ENCODE peak calls at places on chromosomes 7 and 10, in four cellular contexts. K is neuronal stem cell, W is fibroblast of mammary gland, F is spleen. V is an unnamed sample.

GRCh38 chr7:46932656-46933424 is 649.1 kb downstream of the TNS3 start:
- DNase-seq in K (no peak), F (no peak), W (peak), V (peak)

GRCh38 chr10:28492093-28492492 is 40.8 kb upstream of the WAC start:
- DNase-seq in F (no peak), K (no peak), W (no peak), V (peak)

GRCh38 chr7:40586197-40586596 is 451.4 kb downstream of the SUGCT start:
- DNase-seq in W (peak), F (no peak), K (no peak), V (peak)

GRCh38 chr10:8956400-8956799 is 901.9 kb downstream of the GATA3 start:
- DNase-seq in W (no peak), F (no peak), K (no peak), V (no peak)

GRCh38 chr10:117221156-117221711 is 19.7 kb upstream of the SLC18A2 start:
- DNase-seq in K (no peak), W (peak), F (no peak), V (no peak)

GRCh38 chr10:6721964-6722615 is 142.0 kb upstream of the PRKCQ start:
- DNase-seq in K (no peak), F (no peak), W (peak), V (peak)

GRCh38 chr10:117201826-117202225 is 4.5 kb downstream of the KCNK18 start:
- DNase-seq in W (no peak), K (no peak), F (no peak), V (no peak)

GRCh38 chr10:78405231-78405630 is 371.6 kb downstream of the RPS24 start:
- DNase-seq in W (peak), K (no peak), F (no peak), V (no peak)

GRCh38 chr7:98329100-98329871 is 47.8 kb downstream of the BRI3 start:
- DNase-seq in W (no peak), K (no peak), F (no peak), V (peak)

GRCh38 chr10:18713077-18713476 is 53.8 kb downstream of the ARL5B start:
- DNase-seq in K (no peak), W (peak), F (no peak), V (peak)

GRCh38 chr7:158469396-158470051 is 118.1 kb downstream of the PTPRN2 start:
- DNase-seq in K (no peak), F (no peak), W (peak), V (no peak)

GRCh38 chr7:128035712-128036111 is 4.5 kb upstream of the LRRC4 start:
- DNase-seq in W (no peak), K (no peak), F (no peak), V (peak)

GRCh38 chr7:126668367-126668752 is 584.4 kb downstream of the GRM8 start:
- DNase-seq in K (no peak), F (no peak), W (no peak), V (no peak)

GRCh38 chr10:78316451-78316931 is 282.8 kb downstream of the RPS24 start:
- DNase-seq in K (no peak), F (no peak), W (peak), V (peak)

GRCh38 chr7:33157781-33158180 is 28.4 kb downstream of the BBS9 start:
- DNase-seq in F (no peak), W (peak), K (no peak), V (no peak)

GRCh38 chr7:148699772-148700629 is 1.3 kb downstream of the CUL1 start:
- DNase-seq in W (peak), F (no peak), K (peak), V (peak)

GRCh38 chr10:125448596-125448995 is 234.4 kb downstream of the TEX36 start:
- DNase-seq in W (peak), K (peak), F (no peak), V (peak)

GRCh38 chr7:68015565-68016532 is 1019.2 kb downstream of the TYW1 start:
- DNase-seq in K (no peak), W (no peak), F (no peak), V (no peak)

GRCh38 chr7:113247198-113247597 is 128.8 kb upstream of the SMIM30 start:
- DNase-seq in W (no peak), K (no peak), F (no peak), V (no peak)

GRCh38 chr10:36492590-36493510 is 632.5 kb upstream of the ANKRD30A start:
- DNase-seq in F (no peak), K (no peak), W (peak), V (peak)

GRCh38 chr7:80680159-80680903 is 41.9 kb downstream of the CD36 start:
- DNase-seq in W (no peak), K (no peak), F (no peak), V (no peak)

GRCh38 chr7:27185013-27185707 is at the start of gene HOXA11:
- DNase-seq in K (no peak), F (peak), W (peak), V (peak)

GRCh38 chr7:66400400-66400799 is 195.3 kb downstream of the TPST1 start:
- DNase-seq in F (no peak), W (no peak), K (no peak), V (no peak)

GRCh38 chr7:85041599-85042216 is 145.1 kb downstream of the SEMA3D start:
- DNase-seq in W (peak), F (peak), K (peak), V (peak)

GRCh38 chr7:25759748-25760147 is 392.2 kb upstream of the NFE2L3 start:
- DNase-seq in W (no peak), K (peak), F (no peak), V (no peak)

GRCh38 chr10:18332048-18332447 is 191.8 kb downstream of the CACNB2 start:
- DNase-seq in F (no peak), W (peak), K (no peak), V (no peak)

GRCh38 chr10:3538850-3539531 is 246.0 kb downstream of the KLF6 start:
- DNase-seq in K (peak), F (no peak), W (peak), V (peak)

GRCh38 chr7:95688931-95689453 is 83.4 kb upstream of the DYNC1I1 start:
- DNase-seq in K (no peak), F (no peak), W (peak), V (peak)

GRCh38 chr7:84113286-84113685 is 81.3 kb downstream of the SEMA3A start:
- DNase-seq in K (no peak), W (no peak), F (no peak), V (peak)